ENCODE peak calls at places on chromosomes 6 and 20, in eight cellular contexts. L, Q, D, P, E, V, K and R are unnamed samples.

GRCh38 chr6:84772428-84773132 is 8.2 kb upstream of the TBX18 start:
- DNase-seq in L (no peak), Q (no peak), D (peak; percentile 47), P (peak; percentile 52), E (no peak), V (no peak), K (no peak), R (no peak)

GRCh38 chr6:21665436-21666199 is 72.1 kb downstream of the SOX4 start:
- DNase-seq in L (no peak), Q (peak; percentile 30), D (peak; percentile 88), P (peak; percentile 87), E (no peak), V (no peak), K (no peak), R (no peak)

GRCh38 chr20:53282217-53282955 is 310.2 kb downstream of the TSHZ2 start:
- DNase-seq in L (no peak), Q (no peak), D (peak; percentile 64), P (no peak), E (no peak), V (no peak), K (no peak), R (no peak)

GRCh38 chr6:14861491-14861943 is 384.4 kb upstream of the JARID2 start:
- DNase-seq in L (no peak), Q (no peak), D (peak; percentile 64), P (peak; percentile 62), E (peak; percentile 28), V (no peak), K (no peak), R (no peak)

GRCh38 chr20:4873396-4873795 is 127.9 kb downstream of the SLC23A2 start:
- DNase-seq in L (no peak), Q (no peak), D (no peak), P (no peak), E (no peak), V (no peak), K (no peak), R (no peak)

GRCh38 chr20:62860391-62860923 is 1.2 kb downstream of the TCFL5 start:
- DNase-seq in L (no peak), Q (peak; percentile 52), D (peak; percentile 32), P (no peak), E (no peak), V (no peak), K (peak; percentile 39), R (no peak)

GRCh38 chr6:28880894-28881780 is 42.6 kb downstream of the TRIM27 start:
- DNase-seq in L (peak; percentile 62), Q (peak; percentile 84), D (peak; percentile 84), P (peak; percentile 96), E (peak; percentile 74), V (no peak), K (peak; percentile 82), R (no peak)

GRCh38 chr6:24910850-24911712 is 24.7 kb downstream of the RIPOR2 start:
- DNase-seq in L (no peak), Q (peak; percentile 23), D (peak; percentile 83), P (no peak), E (no peak), V (no peak), K (no peak), R (no peak)

GRCh38 chr6:116562614-116563013 is 8.7 kb upstream of the RWDD1 start:
- DNase-seq in L (no peak), Q (peak; percentile 56), D (no peak), P (no peak), E (peak; percentile 21), V (no peak), K (no peak), R (no peak)

GRCh38 chr6:96015791-96016776 is at the start of gene FUT9:
- DNase-seq in L (no peak), Q (no peak), D (peak; percentile 85), P (peak; percentile 81), E (no peak), V (no peak), K (no peak), R (no peak)

GRCh38 chr20:2320813-2321658 is 25.2 kb downstream of the TGM3 start:
- DNase-seq in L (no peak), Q (no peak), D (no peak), P (no peak), E (no peak), V (no peak), K (no peak), R (no peak)

GRCh38 chr20:53660947-53661381 is 67.3 kb upstream of the ZNF217 start:
- DNase-seq in L (no peak), Q (no peak), D (peak; percentile 54), P (no peak), E (no peak), V (no peak), K (no peak), R (no peak)

GRCh38 chr6:143223895-143224294 is 163.2 kb downstream of the AIG1 start:
- DNase-seq in L (no peak), Q (no peak), D (no peak), P (no peak), E (no peak), V (no peak), K (peak; percentile 81), R (no peak)

DNA sequence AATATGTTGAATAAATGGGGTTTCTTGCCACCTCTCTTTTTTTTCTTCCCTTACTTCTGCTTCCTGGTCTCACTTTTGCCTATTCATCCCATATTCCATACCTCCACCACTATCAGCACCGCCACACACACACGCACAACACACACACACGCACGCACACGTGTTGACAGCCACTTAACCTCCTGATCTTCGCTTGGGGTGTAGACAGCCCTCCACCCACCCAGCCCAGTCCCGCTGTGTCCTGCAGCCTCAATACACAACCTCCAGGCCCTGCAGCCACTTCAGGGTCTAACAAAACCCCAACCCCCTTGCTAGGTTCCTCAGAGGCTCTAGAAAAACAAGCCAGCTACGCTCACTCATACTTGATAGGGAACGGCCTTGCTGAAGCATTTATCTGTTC is 72.3 kb downstream of the LINC00237 start:
- DNase-seq in L (no peak), Q (no peak), D (peak; percentile 15), P (no peak), E (no peak), V (no peak), K (no peak), R (no peak)
- TF ChIP-seq EZH2 in L (no peak), Q (no peak), D (no peak), P (no peak), E (no peak), V (no peak), K (no peak), R (no peak)

GRCh38 chr20:19996970-19997369 is 20.2 kb upstream of the NAA20 start:
- DNase-seq in L (no peak), Q (no peak), D (no peak), P (no peak), E (no peak), V (no peak), K (no peak), R (no peak)

GRCh38 chr20:19995220-19995863 is 21.8 kb upstream of the NAA20 start:
- DNase-seq in L (peak; percentile 21), Q (peak; percentile 65), D (peak; percentile 53), P (no peak), E (peak; percentile 44), V (no peak), K (peak; percentile 63), R (no peak)

GRCh38 chr20:20000223-20000968 is 16.8 kb upstream of the NAA20 start:
- DNase-seq in L (no peak), Q (no peak), D (no peak), P (no peak), E (no peak), V (no peak), K (no peak), R (no peak)

GRCh38 chr20:20002101-20002998 is 14.8 kb upstream of the NAA20 start:
- DNase-seq in L (no peak), Q (no peak), D (no peak), P (no peak), E (no peak), V (no peak), K (peak; percentile 90), R (no peak)

DNA sequence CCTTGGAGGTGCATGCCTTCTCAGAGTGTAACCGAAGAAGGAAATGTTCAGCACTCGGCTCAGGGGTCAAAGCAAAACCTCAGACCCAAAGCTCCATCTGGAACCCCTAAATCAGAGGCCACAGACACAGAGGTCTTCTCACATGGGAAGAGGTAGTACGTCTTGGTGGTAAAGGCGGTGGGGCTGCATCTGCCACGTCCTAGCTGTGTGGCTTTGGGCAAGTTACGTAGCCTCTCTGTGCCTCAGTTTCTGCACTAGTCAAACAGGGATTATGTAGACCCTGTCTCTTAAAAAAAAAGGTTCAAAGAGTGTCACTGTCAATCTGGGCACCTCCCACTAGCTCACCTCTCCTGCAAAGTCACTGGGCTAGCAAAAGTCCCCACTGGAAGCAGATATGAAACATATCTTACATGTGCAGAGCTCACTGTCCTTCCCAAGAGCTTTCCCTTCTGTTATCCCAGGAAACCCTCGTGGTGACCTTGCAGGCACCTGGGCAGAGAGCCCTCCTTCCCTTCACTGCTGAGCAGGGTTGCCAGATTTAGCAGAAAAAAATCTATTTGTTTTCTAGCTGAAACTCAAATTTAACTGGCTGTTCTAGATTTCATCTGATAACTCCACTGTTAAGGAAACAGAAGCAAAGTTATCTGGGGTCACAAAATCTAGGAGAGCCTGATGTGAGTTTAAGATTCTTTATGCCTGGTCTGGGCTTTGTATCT is 18.0 kb upstream of the NAA20 start:
- DNase-seq in L (no peak), Q (no peak), D (no peak), P (no peak), E (no peak), V (no peak), K (no peak), R (no peak)
- TF ChIP-seq POLR2AphosphoS5 in L (no peak), Q (no peak), D (no peak), P (no peak), E (no peak), V (no peak), K (no peak), R (no peak)

GRCh38 chr20:44745560-44746366 is at the start of gene KCNK15:
- DNase-seq in L (no peak), Q (no peak), D (peak; percentile 73), P (peak; percentile 63), E (peak; percentile 74), V (no peak), K (no peak), R (no peak)
- TF ChIP-seq EZH2 in L (no peak), Q (no peak), D (no peak), P (no peak), E (no peak), V (no peak), K (peak; percentile 88), R (peak; percentile 83)

DNA sequence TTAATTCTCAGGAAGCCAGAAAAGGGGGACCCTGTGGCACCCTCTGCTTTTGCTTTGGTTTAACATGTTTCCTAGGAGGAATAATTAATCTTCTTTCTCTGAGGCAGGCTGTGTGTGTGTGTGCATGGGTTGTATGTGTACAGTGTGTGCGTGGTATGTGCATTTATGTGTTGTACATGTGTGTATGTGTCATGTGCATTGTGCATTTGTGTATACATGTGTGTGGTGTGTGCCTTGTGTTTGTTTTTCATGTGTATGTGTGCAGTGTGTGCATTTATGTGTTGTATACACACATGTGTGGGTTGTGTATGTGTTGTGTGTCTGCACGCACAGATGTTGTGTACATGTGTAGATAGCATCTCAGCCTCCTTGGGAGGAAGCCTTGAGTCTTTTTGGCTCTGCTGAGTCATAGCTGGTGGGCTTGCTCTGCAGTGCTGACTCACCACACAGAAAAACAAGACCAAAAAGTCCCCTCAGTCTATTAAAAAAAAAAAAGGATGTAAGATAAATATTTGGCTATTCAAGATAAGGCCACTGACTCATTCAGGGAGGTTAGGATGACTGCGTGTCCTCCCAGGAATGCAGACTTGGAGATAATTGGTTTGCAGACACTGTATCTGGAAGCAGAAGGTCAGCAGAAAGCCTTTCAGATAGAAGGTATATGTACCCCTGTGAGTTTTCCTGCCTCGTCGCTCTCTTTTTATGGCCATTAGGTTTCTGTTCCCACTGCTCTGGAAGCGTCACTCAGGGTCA is 58.6 kb downstream of the SYNJ2 start:
- DNase-seq in L (peak; percentile 83), Q (peak; percentile 99), D (no peak), P (no peak), E (peak; percentile 94), V (peak; percentile 58), K (peak; percentile 99), R (no peak)
- TF ChIP-seq POLR2AphosphoS5 in L (peak; percentile 34), Q (peak; percentile 98), D (no peak), P (no peak), E (peak; percentile 89), V (no peak), K (peak; percentile 34), R (no peak)

GRCh38 chr20:16729565-16730460 is at the start of gene SNRPB2:
- DNase-seq in L (peak; percentile 87), Q (peak; percentile 94), D (peak; percentile 99), P (peak; percentile 84), E (peak; percentile 80), V (peak; percentile 82), K (peak; percentile 97), R (peak; percentile 88)
- TF ChIP-seq EZH2 in L (no peak), Q (no peak), D (no peak), P (no peak), E (no peak), V (no peak), K (peak; percentile 44), R (no peak)